ENCODE peak calls at places on chromosomes 12 and 14, in ten cellular contexts. One of them, this sample, is unnamed.

GRCh38 chr14:50790568-50790967 is 40.4 kb downstream of the NIN start:
- DNase-seq in fibroblast of the conjunctiva: no peak
- DNase-seq in GM19239: no peak
- DNase-seq in skeletal muscle cell: no peak
- DNase-seq in EL: no peak
- DNase-seq in stimulated activated CD4-positive, alpha-beta T cell treated with anti-CD3 and anti-CD28 coated beads, Interleukin-4, amount 100 ng/mL, for 48 hours: no peak
- DNase-seq in GM12865: peak
- DNase-seq in activated naive CD4-positive, alpha-beta T cell: no peak
- DNase-seq in activated gamma-delta T cell treated with Interleukin-2 at 50 U/mL for 16 hours: no peak
- DNase-seq in NCI-H774: no peak
- DNase-seq in this sample: no peak

GRCh38 chr12:70962226-70962794 is 41.8 kb upstream of the PTPRR start:
- DNase-seq in GM12865: peak
- DNase-seq in EL: no peak
- DNase-seq in stimulated activated CD4-positive, alpha-beta T cell treated with anti-CD3 and anti-CD28 coated beads, Interleukin-4, amount 100 ng/mL, for 48 hours: no peak
- DNase-seq in activated gamma-delta T cell treated with Interleukin-2 at 50 U/mL for 16 hours: no peak
- DNase-seq in NCI-H774: no peak
- DNase-seq in skeletal muscle cell: no peak
- DNase-seq in fibroblast of the conjunctiva: no peak
- DNase-seq in GM19239: no peak
- DNase-seq in activated naive CD4-positive, alpha-beta T cell: no peak
- DNase-seq in this sample: no peak

GRCh38 chr14:32702571-32702970 is 236.1 kb upstream of the NPAS3 start:
- DNase-seq in fibroblast of the conjunctiva: no peak
- DNase-seq in GM19239: no peak
- DNase-seq in EL: no peak
- DNase-seq in skeletal muscle cell: no peak
- DNase-seq in activated naive CD4-positive, alpha-beta T cell: no peak
- DNase-seq in GM12865: peak
- DNase-seq in stimulated activated CD4-positive, alpha-beta T cell treated with anti-CD3 and anti-CD28 coated beads, Interleukin-4, amount 100 ng/mL, for 48 hours: no peak
- DNase-seq in NCI-H774: no peak
- DNase-seq in activated gamma-delta T cell treated with Interleukin-2 at 50 U/mL for 16 hours: no peak
- DNase-seq in this sample: no peak

GRCh38 chr12:108047130-108047550 is 81.9 kb upstream of the WSCD2 start:
- DNase-seq in skeletal muscle cell: no peak
- DNase-seq in activated gamma-delta T cell treated with Interleukin-2 at 50 U/mL for 16 hours: no peak
- DNase-seq in EL: no peak
- DNase-seq in activated naive CD4-positive, alpha-beta T cell: no peak
- DNase-seq in GM19239: no peak
- DNase-seq in NCI-H774: no peak
- DNase-seq in fibroblast of the conjunctiva: no peak
- DNase-seq in stimulated activated CD4-positive, alpha-beta T cell treated with anti-CD3 and anti-CD28 coated beads, Interleukin-4, amount 100 ng/mL, for 48 hours: no peak
- DNase-seq in GM12865: no peak
- DNase-seq in this sample: no peak

GRCh38 chr12:108004368-108004767 is 124.7 kb upstream of the WSCD2 start:
- DNase-seq in fibroblast of the conjunctiva: no peak
- DNase-seq in stimulated activated CD4-positive, alpha-beta T cell treated with anti-CD3 and anti-CD28 coated beads, Interleukin-4, amount 100 ng/mL, for 48 hours: no peak
- DNase-seq in GM12865: peak
- DNase-seq in activated gamma-delta T cell treated with Interleukin-2 at 50 U/mL for 16 hours: no peak
- DNase-seq in skeletal muscle cell: no peak
- DNase-seq in EL: no peak
- DNase-seq in activated naive CD4-positive, alpha-beta T cell: no peak
- DNase-seq in GM19239: no peak
- DNase-seq in NCI-H774: no peak
- DNase-seq in this sample: no peak

GRCh38 chr12:113835913-113836312 is 130.2 kb downstream of the RBM19 start:
- DNase-seq in activated gamma-delta T cell treated with Interleukin-2 at 50 U/mL for 16 hours: no peak
- DNase-seq in NCI-H774: no peak
- DNase-seq in skeletal muscle cell: no peak
- DNase-seq in stimulated activated CD4-positive, alpha-beta T cell treated with anti-CD3 and anti-CD28 coated beads, Interleukin-4, amount 100 ng/mL, for 48 hours: no peak
- DNase-seq in EL: no peak
- DNase-seq in GM12865: no peak
- DNase-seq in fibroblast of the conjunctiva: no peak
- DNase-seq in activated naive CD4-positive, alpha-beta T cell: no peak
- DNase-seq in GM19239: no peak
- DNase-seq in this sample: no peak

GRCh38 chr12:29611906-29612305 is 114.4 kb upstream of the OVCH1 start:
- DNase-seq in activated gamma-delta T cell treated with Interleukin-2 at 50 U/mL for 16 hours: no peak
- DNase-seq in GM12865: no peak
- DNase-seq in GM19239: no peak
- DNase-seq in NCI-H774: no peak
- DNase-seq in EL: peak
- DNase-seq in activated naive CD4-positive, alpha-beta T cell: no peak
- DNase-seq in skeletal muscle cell: peak
- DNase-seq in fibroblast of the conjunctiva: peak
- DNase-seq in stimulated activated CD4-positive, alpha-beta T cell treated with anti-CD3 and anti-CD28 coated beads, Interleukin-4, amount 100 ng/mL, for 48 hours: no peak
- DNase-seq in this sample: no peak

GRCh38 chr14:50608302-50608851 is 48.4 kb downstream of the ATL1 start:
- DNase-seq in activated gamma-delta T cell treated with Interleukin-2 at 50 U/mL for 16 hours: no peak
- DNase-seq in activated naive CD4-positive, alpha-beta T cell: no peak
- DNase-seq in NCI-H774: no peak
- DNase-seq in GM12865: no peak
- DNase-seq in GM19239: no peak
- DNase-seq in fibroblast of the conjunctiva: peak
- DNase-seq in skeletal muscle cell: no peak
- DNase-seq in EL: no peak
- DNase-seq in stimulated activated CD4-positive, alpha-beta T cell treated with anti-CD3 and anti-CD28 coated beads, Interleukin-4, amount 100 ng/mL, for 48 hours: no peak
- DNase-seq in this sample: no peak

GRCh38 chr12:26062566-26062965 is 62.3 kb downstream of the BHLHE41 start:
- DNase-seq in EL: peak
- DNase-seq in fibroblast of the conjunctiva: peak
- DNase-seq in GM12865: no peak
- DNase-seq in NCI-H774: no peak
- DNase-seq in activated naive CD4-positive, alpha-beta T cell: no peak
- DNase-seq in stimulated activated CD4-positive, alpha-beta T cell treated with anti-CD3 and anti-CD28 coated beads, Interleukin-4, amount 100 ng/mL, for 48 hours: no peak
- DNase-seq in skeletal muscle cell: no peak
- DNase-seq in GM19239: no peak
- DNase-seq in activated gamma-delta T cell treated with Interleukin-2 at 50 U/mL for 16 hours: no peak
- DNase-seq in this sample: no peak

GRCh38 chr12:77013091-77013490 is 52.3 kb downstream of the E2F7 start:
- DNase-seq in activated naive CD4-positive, alpha-beta T cell: no peak
- DNase-seq in fibroblast of the conjunctiva: no peak
- DNase-seq in stimulated activated CD4-positive, alpha-beta T cell treated with anti-CD3 and anti-CD28 coated beads, Interleukin-4, amount 100 ng/mL, for 48 hours: no peak
- DNase-seq in GM19239: no peak
- DNase-seq in NCI-H774: no peak
- DNase-seq in GM12865: no peak
- DNase-seq in activated gamma-delta T cell treated with Interleukin-2 at 50 U/mL for 16 hours: no peak
- DNase-seq in EL: no peak
- DNase-seq in skeletal muscle cell: no peak
- DNase-seq in this sample: no peak

GRCh38 chr14:60722836-60723217 is 1.3 kb downstream of the SIX4 start:
- DNase-seq in NCI-H774: no peak
- DNase-seq in activated naive CD4-positive, alpha-beta T cell: no peak
- DNase-seq in skeletal muscle cell: no peak
- DNase-seq in GM19239: no peak
- DNase-seq in fibroblast of the conjunctiva: no peak
- DNase-seq in stimulated activated CD4-positive, alpha-beta T cell treated with anti-CD3 and anti-CD28 coated beads, Interleukin-4, amount 100 ng/mL, for 48 hours: no peak
- DNase-seq in GM12865: no peak
- DNase-seq in activated gamma-delta T cell treated with Interleukin-2 at 50 U/mL for 16 hours: no peak
- DNase-seq in EL: peak
- DNase-seq in this sample: no peak

GRCh38 chr12:53817021-53817389 is 65.2 kb upstream of the CISTR start:
- DNase-seq in activated naive CD4-positive, alpha-beta T cell: no peak
- DNase-seq in GM19239: no peak
- DNase-seq in activated gamma-delta T cell treated with Interleukin-2 at 50 U/mL for 16 hours: no peak
- DNase-seq in skeletal muscle cell: no peak
- DNase-seq in NCI-H774: no peak
- DNase-seq in GM12865: no peak
- DNase-seq in stimulated activated CD4-positive, alpha-beta T cell treated with anti-CD3 and anti-CD28 coated beads, Interleukin-4, amount 100 ng/mL, for 48 hours: no peak
- DNase-seq in EL: no peak
- DNase-seq in fibroblast of the conjunctiva: no peak
- DNase-seq in this sample: no peak

GRCh38 chr14:105153331-105153731 is 15.2 kb downstream of the JAG2 start:
- DNase-seq in stimulated activated CD4-positive, alpha-beta T cell treated with anti-CD3 and anti-CD28 coated beads, Interleukin-4, amount 100 ng/mL, for 48 hours: no peak
- DNase-seq in NCI-H774: no peak
- DNase-seq in activated naive CD4-positive, alpha-beta T cell: no peak
- DNase-seq in activated gamma-delta T cell treated with Interleukin-2 at 50 U/mL for 16 hours: no peak
- DNase-seq in GM19239: no peak
- DNase-seq in EL: no peak
- DNase-seq in GM12865: no peak
- DNase-seq in fibroblast of the conjunctiva: no peak
- DNase-seq in skeletal muscle cell: no peak
- DNase-seq in this sample: no peak

GRCh38 chr12:75766263-75767160 is 255.1 kb upstream of the KRR1 start:
- DNase-seq in stimulated activated CD4-positive, alpha-beta T cell treated with anti-CD3 and anti-CD28 coated beads, Interleukin-4, amount 100 ng/mL, for 48 hours: no peak
- DNase-seq in skeletal muscle cell: peak
- DNase-seq in activated naive CD4-positive, alpha-beta T cell: no peak
- DNase-seq in GM12865: no peak
- DNase-seq in EL: peak
- DNase-seq in activated gamma-delta T cell treated with Interleukin-2 at 50 U/mL for 16 hours: no peak
- DNase-seq in GM19239: no peak
- DNase-seq in fibroblast of the conjunctiva: peak
- DNase-seq in NCI-H774: no peak
- DNase-seq in this sample: no peak

GRCh38 chr12:18424857-18425256 is 163.5 kb downstream of the PIK3C2G start:
- DNase-seq in skeletal muscle cell: no peak
- DNase-seq in fibroblast of the conjunctiva: no peak
- DNase-seq in activated naive CD4-positive, alpha-beta T cell: no peak
- DNase-seq in stimulated activated CD4-positive, alpha-beta T cell treated with anti-CD3 and anti-CD28 coated beads, Interleukin-4, amount 100 ng/mL, for 48 hours: no peak
- DNase-seq in EL: no peak
- DNase-seq in activated gamma-delta T cell treated with Interleukin-2 at 50 U/mL for 16 hours: no peak
- DNase-seq in NCI-H774: no peak
- DNase-seq in GM12865: no peak
- DNase-seq in GM19239: no peak
- DNase-seq in this sample: no peak

GRCh38 chr14:35159742-35160409 is 37.5 kb downstream of the PRORP start:
- DNase-seq in activated naive CD4-positive, alpha-beta T cell: no peak
- DNase-seq in EL: peak
- DNase-seq in skeletal muscle cell: peak
- DNase-seq in activated gamma-delta T cell treated with Interleukin-2 at 50 U/mL for 16 hours: no peak
- DNase-seq in GM19239: no peak
- DNase-seq in NCI-H774: no peak
- DNase-seq in GM12865: peak
- DNase-seq in stimulated activated CD4-positive, alpha-beta T cell treated with anti-CD3 and anti-CD28 coated beads, Interleukin-4, amount 100 ng/mL, for 48 hours: no peak
- DNase-seq in fibroblast of the conjunctiva: peak
- DNase-seq in this sample: no peak

GRCh38 chr14:73245401-73246325 is 8.4 kb downstream of the PAPLN start:
- DNase-seq in EL: peak
- DNase-seq in NCI-H774: peak
- DNase-seq in GM19239: peak
- DNase-seq in skeletal muscle cell: no peak
- DNase-seq in stimulated activated CD4-positive, alpha-beta T cell treated with anti-CD3 and anti-CD28 coated beads, Interleukin-4, amount 100 ng/mL, for 48 hours: no peak
- DNase-seq in GM12865: peak
- DNase-seq in fibroblast of the conjunctiva: no peak
- DNase-seq in activated naive CD4-positive, alpha-beta T cell: no peak
- DNase-seq in activated gamma-delta T cell treated with Interleukin-2 at 50 U/mL for 16 hours: peak
- DNase-seq in this sample: no peak

GRCh38 chr14:49173765-49174373 is 412.3 kb downstream of the RPS29 start:
- DNase-seq in fibroblast of the conjunctiva: peak
- DNase-seq in GM12865: peak
- DNase-seq in GM19239: peak
- DNase-seq in activated gamma-delta T cell treated with Interleukin-2 at 50 U/mL for 16 hours: no peak
- DNase-seq in EL: peak
- DNase-seq in stimulated activated CD4-positive, alpha-beta T cell treated with anti-CD3 and anti-CD28 coated beads, Interleukin-4, amount 100 ng/mL, for 48 hours: peak
- DNase-seq in NCI-H774: peak
- DNase-seq in activated naive CD4-positive, alpha-beta T cell: no peak
- DNase-seq in skeletal muscle cell: peak
- DNase-seq in this sample: no peak

GRCh38 chr12:108689314-108690190 is 41.8 kb downstream of the CORO1C start:
- DNase-seq in EL: peak
- DNase-seq in activated gamma-delta T cell treated with Interleukin-2 at 50 U/mL for 16 hours: no peak
- DNase-seq in fibroblast of the conjunctiva: no peak
- DNase-seq in stimulated activated CD4-positive, alpha-beta T cell treated with anti-CD3 and anti-CD28 coated beads, Interleukin-4, amount 100 ng/mL, for 48 hours: no peak
- DNase-seq in NCI-H774: no peak
- DNase-seq in skeletal muscle cell: no peak
- DNase-seq in activated naive CD4-positive, alpha-beta T cell: no peak
- DNase-seq in GM12865: peak
- DNase-seq in GM19239: no peak
- DNase-seq in this sample: no peak

GRCh38 chr12:91651728-91652127 is 469.1 kb upstream of the DCN start:
- DNase-seq in GM12865: no peak
- DNase-seq in fibroblast of the conjunctiva: no peak
- DNase-seq in activated gamma-delta T cell treated with Interleukin-2 at 50 U/mL for 16 hours: no peak
- DNase-seq in skeletal muscle cell: no peak
- DNase-seq in GM19239: no peak
- DNase-seq in EL: no peak
- DNase-seq in stimulated activated CD4-positive, alpha-beta T cell treated with anti-CD3 and anti-CD28 coated beads, Interleukin-4, amount 100 ng/mL, for 48 hours: no peak
- DNase-seq in activated naive CD4-positive, alpha-beta T cell: no peak
- DNase-seq in NCI-H774: no peak
- DNase-seq in this sample: no peak

GRCh38 chr14:23571701-23572523 is 4.3 kb upstream of the AP1G2 start:
- DNase-seq in activated gamma-delta T cell treated with Interleukin-2 at 50 U/mL for 16 hours: no peak
- DNase-seq in GM19239: no peak
- DNase-seq in stimulated activated CD4-positive, alpha-beta T cell treated with anti-CD3 and anti-CD28 coated beads, Interleukin-4, amount 100 ng/mL, for 48 hours: no peak
- DNase-seq in fibroblast of the conjunctiva: no peak
- DNase-seq in NCI-H774: no peak
- DNase-seq in skeletal muscle cell: no peak
- DNase-seq in activated naive CD4-positive, alpha-beta T cell: no peak
- DNase-seq in EL: no peak
- DNase-seq in GM12865: no peak
- DNase-seq in this sample: no peak

GRCh38 chr12:3152013-3152412 is 74.8 kb downstream of the TSPAN9 start:
- DNase-seq in NCI-H774: no peak
- DNase-seq in GM12865: no peak
- DNase-seq in activated naive CD4-positive, alpha-beta T cell: no peak
- DNase-seq in skeletal muscle cell: no peak
- DNase-seq in activated gamma-delta T cell treated with Interleukin-2 at 50 U/mL for 16 hours: no peak
- DNase-seq in stimulated activated CD4-positive, alpha-beta T cell treated with anti-CD3 and anti-CD28 coated beads, Interleukin-4, amount 100 ng/mL, for 48 hours: no peak
- DNase-seq in GM19239: no peak
- DNase-seq in fibroblast of the conjunctiva: no peak
- DNase-seq in EL: no peak
- DNase-seq in this sample: no peak

GRCh38 chr14:38108681-38109080 is 99.0 kb upstream of the SSTR1 start:
- DNase-seq in EL: peak
- DNase-seq in GM12865: no peak
- DNase-seq in activated gamma-delta T cell treated with Interleukin-2 at 50 U/mL for 16 hours: no peak
- DNase-seq in GM19239: no peak
- DNase-seq in fibroblast of the conjunctiva: no peak
- DNase-seq in NCI-H774: no peak
- DNase-seq in skeletal muscle cell: peak
- DNase-seq in activated naive CD4-positive, alpha-beta T cell: no peak
- DNase-seq in stimulated activated CD4-positive, alpha-beta T cell treated with anti-CD3 and anti-CD28 coated beads, Interleukin-4, amount 100 ng/mL, for 48 hours: no peak
- DNase-seq in this sample: no peak

GRCh38 chr14:24837280-24838046 is 203.5 kb upstream of the GZMB start:
- DNase-seq in GM12865: no peak
- DNase-seq in fibroblast of the conjunctiva: no peak
- DNase-seq in GM19239: no peak
- DNase-seq in EL: peak
- DNase-seq in skeletal muscle cell: no peak
- DNase-seq in activated gamma-delta T cell treated with Interleukin-2 at 50 U/mL for 16 hours: no peak
- DNase-seq in activated naive CD4-positive, alpha-beta T cell: no peak
- DNase-seq in stimulated activated CD4-positive, alpha-beta T cell treated with anti-CD3 and anti-CD28 coated beads, Interleukin-4, amount 100 ng/mL, for 48 hours: no peak
- DNase-seq in NCI-H774: no peak
- DNase-seq in this sample: no peak

GRCh38 chr12:50297027-50297426 is 13.7 kb upstream of the LIMA1 start:
- DNase-seq in activated gamma-delta T cell treated with Interleukin-2 at 50 U/mL for 16 hours: no peak
- DNase-seq in fibroblast of the conjunctiva: no peak
- DNase-seq in GM19239: no peak
- DNase-seq in skeletal muscle cell: no peak
- DNase-seq in GM12865: no peak
- DNase-seq in activated naive CD4-positive, alpha-beta T cell: no peak
- DNase-seq in stimulated activated CD4-positive, alpha-beta T cell treated with anti-CD3 and anti-CD28 coated beads, Interleukin-4, amount 100 ng/mL, for 48 hours: no peak
- DNase-seq in EL: no peak
- DNase-seq in NCI-H774: no peak
- DNase-seq in this sample: no peak

GRCh38 chr12:47838286-47838931 is 18.7 kb upstream of the HDAC7 start:
- DNase-seq in skeletal muscle cell: no peak
- DNase-seq in GM19239: no peak
- DNase-seq in activated gamma-delta T cell treated with Interleukin-2 at 50 U/mL for 16 hours: no peak
- DNase-seq in stimulated activated CD4-positive, alpha-beta T cell treated with anti-CD3 and anti-CD28 coated beads, Interleukin-4, amount 100 ng/mL, for 48 hours: no peak
- DNase-seq in NCI-H774: no peak
- DNase-seq in fibroblast of the conjunctiva: no peak
- DNase-seq in GM12865: peak
- DNase-seq in EL: peak
- DNase-seq in activated naive CD4-positive, alpha-beta T cell: no peak
- DNase-seq in this sample: no peak

GRCh38 chr14:69614592-69614991 is 3.2 kb downstream of the SUSD6 start:
- DNase-seq in GM19239: no peak
- DNase-seq in activated naive CD4-positive, alpha-beta T cell: no peak
- DNase-seq in EL: no peak
- DNase-seq in fibroblast of the conjunctiva: no peak
- DNase-seq in NCI-H774: no peak
- DNase-seq in skeletal muscle cell: no peak
- DNase-seq in activated gamma-delta T cell treated with Interleukin-2 at 50 U/mL for 16 hours: no peak
- DNase-seq in stimulated activated CD4-positive, alpha-beta T cell treated with anti-CD3 and anti-CD28 coated beads, Interleukin-4, amount 100 ng/mL, for 48 hours: no peak
- DNase-seq in GM12865: peak
- DNase-seq in this sample: no peak

GRCh38 chr12:57255916-57256315 is 4.9 kb upstream of the STAC3 start:
- DNase-seq in skeletal muscle cell: no peak
- DNase-seq in fibroblast of the conjunctiva: no peak
- DNase-seq in GM19239: no peak
- DNase-seq in GM12865: no peak
- DNase-seq in activated gamma-delta T cell treated with Interleukin-2 at 50 U/mL for 16 hours: no peak
- DNase-seq in NCI-H774: no peak
- DNase-seq in activated naive CD4-positive, alpha-beta T cell: no peak
- DNase-seq in EL: no peak
- DNase-seq in stimulated activated CD4-positive, alpha-beta T cell treated with anti-CD3 and anti-CD28 coated beads, Interleukin-4, amount 100 ng/mL, for 48 hours: no peak
- DNase-seq in this sample: no peak